ENCODE peak calls at places on chromosomes 2 and 18, in seven cellular contexts. D is HT1080, J is GM12891, L is brain pericyte, W is activated T-cell treated with anti-CD3 and anti-CD28 coated beads for 1 hour, H is GM03348, Z is fibroblast of pulmonary artery. Q is an unnamed sample.
A peak's percentile ranks its signal among the peaks of the same experiment; 100 is the strongest.

GRCh38 chr2:240996834-240997140 is 1.6 kb upstream of the SNED1 start:
- DNase-seq in D (no peak), J (no peak), L (no peak), W (no peak), H (no peak), Z (no peak), Q (no peak)

GRCh38 chr2:64604929-64605550 is 48.7 kb downstream of the SERTAD2 start:
- DNase-seq in D (no peak), J (no peak), L (no peak), W (no peak), H (peak; percentile 92), Z (peak; percentile 11), Q (no peak)

GRCh38 chr18:6280344-6280743 is 134.4 kb downstream of the L3MBTL4 start:
- DNase-seq in D (no peak), J (no peak), L (no peak), W (no peak), H (no peak), Z (no peak), Q (no peak)

GRCh38 chr2:19392191-19392590 is 33.8 kb upstream of the OSR1 start:
- DNase-seq in D (no peak), J (no peak), L (no peak), W (no peak), H (no peak), Z (no peak), Q (no peak)

GRCh38 chr2:160061533-160062282 is 707 bp downstream of the PLA2R1 start:
- DNase-seq in D (no peak), J (no peak), L (no peak), W (no peak), H (peak; percentile 64), Z (peak; percentile 6), Q (no peak)

GRCh38 chr2:183105402-183106134 is 18.7 kb upstream of the NUP35 start:
- DNase-seq in D (peak; percentile 55), J (no peak), L (no peak), W (no peak), H (no peak), Z (no peak), Q (no peak)

GRCh38 chr18:63336366-63337099 is 17.0 kb upstream of the BCL2 start:
- DNase-seq in D (peak; percentile 95), J (no peak), L (peak; percentile 69), W (no peak), H (peak; percentile 82), Z (peak; percentile 92), Q (no peak)

GRCh38 chr2:31812051-31812798 is 198.6 kb downstream of the MEMO1 start:
- DNase-seq in D (peak; percentile 42), J (peak; percentile 56), L (no peak), W (no peak), H (peak; percentile 19), Z (peak; percentile 19), Q (no peak)